ENCODE peak calls at places on chromosome 7, in five cellular contexts. V, P, W, G and D are unnamed samples.

GRCh38 chr7:83850037-83850619 is 201.2 kb upstream of the SEMA3E start:
- DNase-seq in V (no peak), W (no peak), P (no peak), G (no peak), D (no peak)

GRCh38 chr7:117034851-117035462 is 81.7 kb downstream of the ST7 start:
- DNase-seq in G (no peak), V (no peak), W (no peak), P (no peak), D (no peak)

GRCh38 chr7:123351506-123352225 is 151.9 kb upstream of the SLC13A1 start:
- DNase-seq in P (no peak), W (no peak), V (no peak), G (peak; percentile 6), D (no peak)

GRCh38 chr7:156993021-156993924 is 17.2 kb downstream of the MNX1 start:
- DNase-seq in P (no peak), W (no peak), V (peak; percentile 40), G (no peak), D (no peak)

GRCh38 chr7:98867271-98867701 is 2.5 kb downstream of the TMEM130 start:
- DNase-seq in G (no peak), P (no peak), W (no peak), V (peak; percentile 37), D (no peak)

GRCh38 chr7:132080967-132081668 is 495.2 kb downstream of the PLXNA4 start:
- DNase-seq in P (no peak), G (no peak), W (no peak), V (no peak), D (no peak)

GRCh38 chr7:85070967-85071628 is 115.8 kb downstream of the SEMA3D start:
- DNase-seq in V (no peak), G (no peak), P (no peak), W (no peak), D (no peak)

GRCh38 chr7:70520604-70521003 is 611.3 kb upstream of the GALNT17 start:
- DNase-seq in P (no peak), G (no peak), W (no peak), V (no peak), D (no peak)

GRCh38 chr7:22581099-22581498 is 81.1 kb upstream of the STEAP1B start:
- DNase-seq in V (no peak), W (no peak), G (no peak), P (no peak), D (no peak)
- TF ChIP-seq POLR2AphosphoS5 in V (no peak), W (no peak), G (no peak), P (no peak), D (no peak)

GRCh38 chr7:73573276-73573675 is 5.1 kb downstream of the TBL2 start:
- DNase-seq in G (no peak), P (no peak), W (no peak), V (no peak), D (no peak)
- H3K36me3 ChIP-seq in G (peaks cover 79% of the 10 kb centered on the region), P (peaks cover 65% of the 10 kb centered on the region), W (peaks cover 13% of the 10 kb centered on the region), V (no peaks in the 10 kb centered on the region), D (peaks cover 54% of the 10 kb centered on the region)

GRCh38 chr7:36227223-36227622 is 74.2 kb downstream of the EEPD1 start:
- DNase-seq in P (peak; percentile 82), V (peak; percentile 23), W (no peak), G (no peak), D (no peak)
- TF ChIP-seq POLR2AphosphoS5 in P (no peak), V (no peak), W (no peak), G (no peak), D (peak; percentile 80)

GRCh38 chr7:102413611-102414010 is 17.4 kb downstream of the PRKRIP1 start:
- DNase-seq in W (no peak), P (no peak), V (no peak), G (no peak), D (no peak)

GRCh38 chr7:102413071-102413470 is 16.9 kb downstream of the PRKRIP1 start:
- DNase-seq in P (no peak), W (no peak), G (no peak), V (no peak), D (no peak)

GRCh38 chr7:102410918-102411317 is 14.8 kb downstream of the PRKRIP1 start:
- DNase-seq in P (no peak), V (no peak), G (no peak), W (no peak), D (no peak)

GRCh38 chr7:102410123-102410522 is 14.0 kb downstream of the PRKRIP1 start:
- DNase-seq in V (no peak), W (no peak), P (no peak), G (no peak), D (no peak)

DNA sequence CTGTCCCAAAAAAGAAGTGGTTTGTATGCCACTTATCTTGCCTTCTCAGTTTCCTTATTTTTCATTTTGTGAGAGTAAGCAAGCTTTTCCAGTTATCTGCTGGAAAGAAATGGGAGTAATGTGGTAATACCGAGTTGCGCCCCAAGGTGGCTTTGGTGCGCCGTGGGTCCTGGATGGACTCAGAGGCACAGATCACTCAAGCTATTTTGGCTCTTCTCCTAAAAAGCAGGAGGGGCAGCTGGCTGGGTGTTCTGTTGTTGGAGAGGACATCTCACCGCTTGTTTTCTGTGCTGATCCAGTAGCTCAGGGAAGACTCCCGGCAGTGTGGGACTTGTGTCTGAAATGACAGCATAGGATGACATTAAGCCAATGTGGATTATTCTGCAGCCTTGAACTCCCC is 16.4 kb downstream of the PRKRIP1 start:
- DNase-seq in G (peak; percentile 68), W (no peak), P (no peak), V (peak; percentile 80), D (no peak)
- H3K36me3 ChIP-seq in G (peaks cover 89% of the 10 kb centered on the region), W (peaks cover 11% of the 10 kb centered on the region), P (peaks cover 89% of the 10 kb centered on the region), V (peaks cover 29% of the 10 kb centered on the region), D (peaks cover 66% of the 10 kb centered on the region)

DNA sequence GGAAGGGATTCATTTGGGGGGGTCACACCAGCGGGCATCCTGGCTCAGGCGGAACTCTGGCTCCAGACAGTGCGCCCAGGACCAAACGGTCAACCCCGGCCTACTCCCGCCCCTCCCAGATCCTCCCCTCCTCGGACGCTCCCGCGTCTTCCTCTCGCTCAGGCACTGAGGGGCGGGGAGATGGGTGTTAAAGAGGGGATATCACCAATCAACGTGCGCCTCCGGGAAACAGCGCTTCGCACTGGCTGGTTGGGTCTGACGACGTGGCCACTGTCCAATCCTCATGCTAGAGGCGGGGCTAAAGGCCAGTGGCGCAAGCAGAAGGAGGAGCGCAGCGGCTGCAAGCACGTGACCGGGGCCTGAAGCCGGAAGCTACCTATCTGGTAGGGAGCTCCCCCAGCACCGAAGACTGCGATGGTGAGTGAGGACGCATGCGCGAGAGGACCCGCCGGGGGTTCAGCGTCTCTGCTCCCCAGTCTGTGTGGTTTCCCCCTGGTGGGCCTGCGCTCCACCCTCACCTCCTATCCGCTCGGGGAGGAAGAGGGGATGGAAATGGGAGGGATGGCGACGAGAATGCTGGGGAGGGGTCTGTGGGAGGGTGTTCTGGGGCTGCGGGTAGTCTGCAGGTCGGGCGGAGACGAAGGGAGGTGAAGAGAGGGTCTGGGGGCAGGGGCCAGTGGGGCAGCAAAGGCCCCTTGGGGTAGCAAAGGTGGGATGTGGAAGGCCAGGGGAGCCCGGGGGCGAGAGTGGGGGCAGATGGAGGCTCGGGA is at the start of gene LAMTOR4:
- DNase-seq in V (peak; percentile 100), P (peak; percentile 99), W (peak; percentile 100), G (peak; percentile 100), D (peak; percentile 98)
- TF ChIP-seq POLR2AphosphoS5 in V (peak; percentile 94), P (peak; percentile 62), W (peak; percentile 78), G (peak; percentile 67), D (peak; percentile 99)

GRCh38 chr7:66961096-66961495 is 34.3 kb downstream of the SBDS start:
- DNase-seq in V (no peak), P (no peak), W (no peak), G (no peak), D (no peak)

GRCh38 chr7:66958708-66959350 is 36.6 kb downstream of the SBDS start:
- DNase-seq in G (no peak), W (no peak), V (no peak), P (no peak), D (no peak)

GRCh38 chr7:66953044-66953427 is 32.0 kb downstream of the TMEM248 start:
- DNase-seq in W (no peak), G (no peak), P (no peak), V (no peak), D (no peak)

GRCh38 chr7:66960192-66960591 is 35.2 kb downstream of the SBDS start:
- DNase-seq in W (no peak), V (no peak), P (no peak), G (no peak), D (no peak)

GRCh38 chr7:66957595-66958290 is 36.7 kb downstream of the TMEM248 start:
- DNase-seq in V (no peak), W (no peak), G (no peak), P (no peak), D (no peak)
- H3K36me3 ChIP-seq in V (peaks cover 10% of the 10 kb centered on the region), W (peaks cover 17% of the 10 kb centered on the region), G (peaks cover 62% of the 10 kb centered on the region), P (peaks cover 71% of the 10 kb centered on the region), D (peaks cover 55% of the 10 kb centered on the region)

DNA sequence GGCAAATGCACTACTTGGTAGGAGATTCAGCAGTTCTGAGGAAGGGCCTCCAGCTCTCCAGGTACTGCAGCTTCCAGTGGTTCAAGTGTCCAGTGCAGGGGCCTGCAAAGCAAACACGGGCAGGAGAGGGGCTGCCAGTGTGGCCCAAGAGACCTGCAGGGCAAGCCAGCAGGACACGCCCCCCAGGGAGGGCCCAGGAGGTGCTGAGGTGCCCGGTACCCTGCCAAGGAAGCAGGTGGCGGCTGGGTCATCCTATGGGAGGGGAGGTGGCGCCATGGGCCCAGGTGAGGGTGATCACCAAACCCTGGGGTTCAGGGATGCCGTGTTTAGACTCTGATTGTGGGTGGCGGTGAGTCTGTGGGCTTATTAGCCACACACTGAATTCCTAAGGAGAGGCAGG is 45.7 kb downstream of the PARP12 start:
- DNase-seq in W (no peak), G (no peak), V (no peak), P (no peak), D (no peak)
- TF ChIP-seq POLR2AphosphoS5 in W (no peak), G (no peak), V (no peak), P (no peak), D (no peak)

GRCh38 chr7:158689500-158689899 is 15.1 kb downstream of the NCAPG2 start:
- DNase-seq in W (no peak), P (no peak), V (no peak), G (no peak), D (no peak)
- H3K36me3 ChIP-seq in W (peaks cover 11% of the 10 kb centered on the region), P (peaks cover 43% of the 10 kb centered on the region), V (peaks cover 76% of the 10 kb centered on the region), G (peaks cover 98% of the 10 kb centered on the region), D (no peaks in the 10 kb centered on the region)